ENCODE peak calls at places on chromosomes 2 and 18, in seven cellular contexts. Q is activated effector memory CD4-positive, alpha-beta T cell treated with anti-CD3 and anti-CD28 coated beads, Interleukin-2, amount 50 U/mL, for 16 hours; M is KG1; I is sigmoid colon; B is lower lobe of right lung; H is caudate nucleus; P is stimulated activated CD4-positive, alpha-beta T cell treated with anti-CD3 and anti-CD28 coated beads, Interleukin-1b, Interleukin-23, amount 100 ng/mL, for 48 hours. T is an unnamed sample.

GRCh38 chr18:51582551-51582950 is 385.1 kb upstream of the MEX3C start:
- DNase-seq in Q (no peak), M (no peak), H (no peak), B (no peak), I (no peak), P (no peak), T (no peak)

GRCh38 chr18:48222118-48222517 is 187.1 kb downstream of the ZBTB7C start:
- DNase-seq in B (peak; percentile 65), Q (no peak), M (peak; percentile 1), I (no peak), P (no peak), H (no peak), T (no peak)

GRCh38 chr2:229174794-229175529 is 96.1 kb downstream of the PID1 start:
- DNase-seq in P (no peak), Q (no peak), H (no peak), B (no peak), M (no peak), I (peak; percentile 69), T (no peak)

GRCh38 chr2:183995632-183996031 is 602.7 kb upstream of the ZNF804A start:
- DNase-seq in Q (no peak), H (no peak), B (no peak), M (no peak), P (no peak), I (no peak), T (no peak)

GRCh38 chr2:158213743-158214142 is 112.1 kb downstream of the UPP2 start:
- DNase-seq in M (no peak), B (no peak), H (no peak), I (no peak), P (no peak), Q (no peak), T (no peak)

GRCh38 chr2:201116959-201117734 is 1.2 kb downstream of the CFLAR start:
- DNase-seq in P (no peak), I (peak; percentile 90), Q (peak; percentile 70), H (peak; percentile 53), M (peak; percentile 92), B (no peak), T (no peak)

GRCh38 chr2:145987797-145988196 is 1467.9 kb upstream of the ZEB2 start:
- DNase-seq in Q (no peak), I (no peak), M (no peak), B (no peak), H (no peak), P (no peak), T (no peak)

GRCh38 chr2:162058973-162059668 is 14.9 kb downstream of the DPP4 start:
- DNase-seq in H (no peak), B (no peak), P (peak; percentile 30), M (no peak), Q (no peak), I (no peak), T (no peak)

GRCh38 chr2:50546790-50547189 is 485.1 kb downstream of the NRXN1 start:
- DNase-seq in P (no peak), I (no peak), H (no peak), M (no peak), Q (no peak), B (no peak), T (no peak)

GRCh38 chr2:30821960-30822359 is 14.7 kb upstream of the CAPN13 start:
- DNase-seq in H (no peak), Q (no peak), I (no peak), B (no peak), P (no peak), M (no peak), T (no peak)

GRCh38 chr2:26089337-26089736 is 55.5 kb downstream of the RAB10 start:
- DNase-seq in I (no peak), P (no peak), M (no peak), H (no peak), B (no peak), Q (no peak), T (no peak)

GRCh38 chr2:69956580-69956979 is 4.9 kb downstream of the ASPRV1 start:
- DNase-seq in B (no peak), I (no peak), P (no peak), M (no peak), Q (no peak), H (no peak), T (no peak)

GRCh38 chr2:97997774-97998392 is 2.1 kb upstream of the TMEM131 start:
- DNase-seq in Q (no peak), P (no peak), M (no peak), I (no peak), H (no peak), B (no peak), T (no peak)

GRCh38 chr2:173217106-173217840 is 137.4 kb upstream of the CDCA7 start:
- DNase-seq in M (no peak), H (no peak), Q (no peak), P (no peak), I (no peak), B (no peak), T (no peak)

GRCh38 chr2:120480346-120480902 is 134.5 kb downstream of the INHBB start:
- DNase-seq in B (no peak), H (no peak), I (peak; percentile 12), P (no peak), M (no peak), Q (peak; percentile 37), T (peak; percentile 29)

GRCh38 chr2:75627902-75628504 is 18.6 kb upstream of the MRPL19 start:
- DNase-seq in I (peak; percentile 73), B (peak; percentile 81), M (peak; percentile 32), Q (peak; percentile 85), P (peak; percentile 50), H (peak; percentile 9), T (peak; percentile 84)